ENCODE peak calls at places on chromosomes 6 and 20, in seven cellular contexts. Q, U, Y, N, W, S and K are unnamed samples.

GRCh38 chr20:58048096-58048702 is 180.3 kb downstream of the ANKRD60 start:
- DNase-seq in Q (no peak), U (no peak), Y (no peak), N (peak), W (no peak), S (peak), K (no peak)

GRCh38 chr6:166955865-166956443 is 396 bp downstream of the RNASET2 start:
- DNase-seq in Q (no peak), U (no peak), Y (no peak), N (no peak), W (no peak), S (no peak), K (no peak)

GRCh38 chr6:15409301-15410125 is 163.6 kb downstream of the JARID2 start:
- DNase-seq in Q (no peak), U (no peak), Y (no peak), N (no peak), W (no peak), S (peak), K (no peak)

GRCh38 chr6:157323114-157323923 is at the start of gene TMEM242:
- DNase-seq in Q (peak), U (peak), Y (no peak), N (peak), W (peak), S (peak), K (peak)

GRCh38 chr6:6434151-6434550 is 113.7 kb upstream of the F13A1 start:
- DNase-seq in Q (no peak), U (no peak), Y (no peak), N (no peak), W (no peak), S (no peak), K (no peak)

GRCh38 chr6:166001359-166001758 is 166.3 kb downstream of the TBXT start:
- DNase-seq in Q (no peak), U (no peak), Y (no peak), N (no peak), W (no peak), S (no peak), K (no peak)

GRCh38 chr6:45483021-45483420 is 105.3 kb upstream of the SUPT3H start:
- DNase-seq in Q (no peak), U (no peak), Y (no peak), N (no peak), W (no peak), S (no peak), K (no peak)

GRCh38 chr6:160347259-160348208 is 644 bp upstream of the SLC22A3 start:
- DNase-seq in Q (peak), U (no peak), Y (no peak), N (no peak), W (no peak), S (no peak), K (no peak)

GRCh38 chr6:1636971-1637871 is 27.5 kb downstream of the FOXC1 start:
- DNase-seq in Q (no peak), U (no peak), Y (no peak), N (no peak), W (no peak), S (no peak), K (no peak)

GRCh38 chr6:113671440-113671839 is 185.7 kb upstream of the MARCKS start:
- DNase-seq in Q (no peak), U (no peak), Y (no peak), N (no peak), W (no peak), S (no peak), K (no peak)

GRCh38 chr6:139711714-139712585 is 337.5 kb upstream of the CITED2 start:
- DNase-seq in Q (no peak), U (no peak), Y (no peak), N (no peak), W (no peak), S (no peak), K (no peak)

GRCh38 chr6:17622144-17622543 is 22.0 kb downstream of the FAM8A1 start:
- DNase-seq in Q (no peak), U (no peak), Y (no peak), N (no peak), W (no peak), S (no peak), K (no peak)

GRCh38 chr20:59064214-59064722 is 21.7 kb upstream of the PRELID3B start:
- DNase-seq in Q (no peak), U (no peak), Y (no peak), N (no peak), W (no peak), S (no peak), K (no peak)

GRCh38 chr6:119536666-119537065 is 187.1 kb upstream of the MAN1A1 start:
- DNase-seq in Q (no peak), U (no peak), Y (no peak), N (no peak), W (no peak), S (no peak), K (no peak)

GRCh38 chr6:15066433-15067337 is 179.2 kb upstream of the JARID2 start:
- DNase-seq in Q (no peak), U (no peak), Y (no peak), N (no peak), W (no peak), S (peak), K (no peak)

GRCh38 chr6:116450769-116451740 is 10.1 kb upstream of the CALHM6 start:
- DNase-seq in Q (no peak), U (no peak), Y (no peak), N (no peak), W (peak), S (peak), K (peak)

GRCh38 chr6:36571122-36572043 is 22.8 kb upstream of the SRSF3 start:
- DNase-seq in Q (no peak), U (no peak), Y (no peak), N (no peak), W (no peak), S (no peak), K (no peak)

GRCh38 chr20:16059841-16060240 is 513.4 kb downstream of the KIF16B start:
- DNase-seq in Q (no peak), U (no peak), Y (no peak), N (no peak), W (no peak), S (no peak), K (no peak)

GRCh38 chr6:25013249-25013648 is 77.5 kb upstream of the RIPOR2 start:
- DNase-seq in Q (no peak), U (no peak), Y (no peak), N (no peak), W (no peak), S (peak), K (no peak)

GRCh38 chr20:63935447-63935846 is 20.8 kb downstream of the UCKL1 start:
- DNase-seq in Q (no peak), U (no peak), Y (no peak), N (no peak), W (no peak), S (no peak), K (no peak)

GRCh38 chr6:163970846-163971564 is 556.5 kb downstream of the QKI start:
- DNase-seq in Q (no peak), U (no peak), Y (no peak), N (no peak), W (no peak), S (no peak), K (no peak)

GRCh38 chr20:58028123-58028522 is 200.3 kb downstream of the ANKRD60 start:
- DNase-seq in Q (no peak), U (no peak), Y (no peak), N (no peak), W (no peak), S (peak), K (no peak)

GRCh38 chr6:54102239-54102638 is 9.0 kb upstream of the MLIP start:
- DNase-seq in Q (no peak), U (no peak), Y (no peak), N (no peak), W (no peak), S (no peak), K (no peak)

GRCh38 chr6:119979862-119980261 is 630.3 kb upstream of the MAN1A1 start:
- DNase-seq in Q (no peak), U (no peak), Y (no peak), N (peak), W (no peak), S (peak), K (no peak)

GRCh38 chr6:35318200-35318844 is 20.7 kb downstream of the DEF6 start:
- DNase-seq in Q (peak), U (no peak), Y (peak), N (peak), W (no peak), S (no peak), K (no peak)

GRCh38 chr6:15317934-15318902 is 72.3 kb downstream of the JARID2 start:
- DNase-seq in Q (no peak), U (no peak), Y (no peak), N (peak), W (no peak), S (no peak), K (no peak)

GRCh38 chr20:42366626-42367025 is 748.4 kb upstream of the CHD6 start:
- DNase-seq in Q (no peak), U (no peak), Y (no peak), N (no peak), W (no peak), S (no peak), K (no peak)

GRCh38 chr6:29477923-29478450 is 9.8 kb downstream of the MAS1L start:
- DNase-seq in Q (no peak), U (no peak), Y (no peak), N (no peak), W (no peak), S (peak), K (no peak)

GRCh38 chr20:36465109-36466080 is 75.9 kb upstream of the MYL9 start:
- DNase-seq in Q (no peak), U (no peak), Y (no peak), N (peak), W (no peak), S (peak), K (no peak)
- TF ChIP-seq TAF1 in Q (no peak), U (no peak), Y (no peak), N (no peak), W (no peak), S (no peak), K (no peak)

GRCh38 chr6:134750669-134751068 is 199.2 kb downstream of the ALDH8A1 start:
- DNase-seq in Q (no peak), U (no peak), Y (no peak), N (no peak), W (no peak), S (no peak), K (no peak)
- TF ChIP-seq TAF1 in Q (no peak), U (no peak), Y (no peak), N (no peak), W (no peak), S (no peak), K (no peak)

GRCh38 chr6:144008501-144009245 is 614 bp upstream of the PLAGL1 start:
- DNase-seq in Q (no peak), U (peak), Y (no peak), N (no peak), W (no peak), S (no peak), K (no peak)

GRCh38 chr6:144006731-144007454 is 1.2 kb downstream of the PLAGL1 start:
- DNase-seq in Q (peak), U (no peak), Y (no peak), N (no peak), W (no peak), S (peak), K (no peak)

GRCh38 chr6:144012534-144012933 is 4.5 kb upstream of the PLAGL1 start:
- DNase-seq in Q (no peak), U (no peak), Y (no peak), N (no peak), W (no peak), S (no peak), K (no peak)

GRCh38 chr6:144007455-144007778 is 642 bp downstream of the PLAGL1 start:
- DNase-seq in Q (no peak), U (no peak), Y (no peak), N (no peak), W (no peak), S (no peak), K (no peak)

DNA sequence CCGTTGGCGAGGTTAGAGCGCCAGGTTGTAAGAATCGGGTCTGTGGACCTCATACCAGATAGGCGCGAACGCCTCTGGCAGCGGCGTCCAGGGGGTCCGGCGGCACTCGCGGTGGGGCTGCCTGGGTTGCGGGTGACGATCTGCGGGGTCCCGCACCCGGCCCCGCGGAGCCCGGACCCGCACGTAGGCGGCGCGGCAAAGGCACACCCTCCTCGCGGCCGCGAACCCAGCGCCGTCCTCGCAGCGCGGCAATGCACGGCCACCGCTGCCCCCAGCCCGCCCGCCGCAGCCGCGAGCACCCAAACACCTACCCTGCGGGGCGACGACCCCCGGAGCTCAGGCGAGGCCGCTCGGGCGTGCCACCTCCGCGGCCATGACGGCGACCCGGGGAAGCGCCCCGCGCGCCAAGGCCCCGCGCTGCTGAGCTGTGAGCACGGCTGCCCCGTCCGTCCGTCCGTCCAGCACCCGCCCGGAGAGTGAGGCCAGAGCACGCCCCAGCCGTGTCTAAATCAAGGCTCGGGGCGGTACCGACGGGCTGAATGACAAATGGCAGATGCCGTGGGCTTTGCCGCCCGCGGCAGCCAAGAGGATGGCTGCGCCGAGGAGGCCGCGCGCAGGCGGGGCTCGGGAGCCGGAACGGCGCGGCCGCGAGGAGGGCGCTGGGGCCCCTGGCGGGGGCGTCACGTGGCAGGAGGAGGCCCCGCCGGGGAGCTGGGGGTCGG is at the start of gene PLAGL1:
- DNase-seq in Q (peak), U (peak), Y (no peak), N (peak), W (no peak), S (peak), K (peak)
- TF ChIP-seq TAF1 in Q (peak), U (no peak), Y (no peak), N (no peak), W (no peak), S (peak), K (no peak)

GRCh38 chr20:33291830-33292355 is 8.9 kb downstream of the BPIFB1 start:
- DNase-seq in Q (peak), U (peak), Y (peak), N (peak), W (no peak), S (peak), K (peak)
- TF ChIP-seq TAF1 in Q (no peak), U (no peak), Y (no peak), N (no peak), W (no peak), S (no peak), K (no peak)

GRCh38 chr20:2981646-2982045 is 61.8 kb upstream of the GNRH2 start:
- DNase-seq in Q (no peak), U (no peak), Y (no peak), N (no peak), W (no peak), S (no peak), K (no peak)

GRCh38 chr20:2984028-2984501 is 59.4 kb upstream of the GNRH2 start:
- DNase-seq in Q (no peak), U (no peak), Y (no peak), N (no peak), W (peak), S (no peak), K (peak)

GRCh38 chr20:2986466-2986865 is 57.0 kb upstream of the GNRH2 start:
- DNase-seq in Q (no peak), U (no peak), Y (no peak), N (no peak), W (no peak), S (no peak), K (no peak)

GRCh38 chr20:2983508-2983907 is 59.9 kb upstream of the GNRH2 start:
- DNase-seq in Q (no peak), U (no peak), Y (no peak), N (no peak), W (no peak), S (no peak), K (no peak)

DNA sequence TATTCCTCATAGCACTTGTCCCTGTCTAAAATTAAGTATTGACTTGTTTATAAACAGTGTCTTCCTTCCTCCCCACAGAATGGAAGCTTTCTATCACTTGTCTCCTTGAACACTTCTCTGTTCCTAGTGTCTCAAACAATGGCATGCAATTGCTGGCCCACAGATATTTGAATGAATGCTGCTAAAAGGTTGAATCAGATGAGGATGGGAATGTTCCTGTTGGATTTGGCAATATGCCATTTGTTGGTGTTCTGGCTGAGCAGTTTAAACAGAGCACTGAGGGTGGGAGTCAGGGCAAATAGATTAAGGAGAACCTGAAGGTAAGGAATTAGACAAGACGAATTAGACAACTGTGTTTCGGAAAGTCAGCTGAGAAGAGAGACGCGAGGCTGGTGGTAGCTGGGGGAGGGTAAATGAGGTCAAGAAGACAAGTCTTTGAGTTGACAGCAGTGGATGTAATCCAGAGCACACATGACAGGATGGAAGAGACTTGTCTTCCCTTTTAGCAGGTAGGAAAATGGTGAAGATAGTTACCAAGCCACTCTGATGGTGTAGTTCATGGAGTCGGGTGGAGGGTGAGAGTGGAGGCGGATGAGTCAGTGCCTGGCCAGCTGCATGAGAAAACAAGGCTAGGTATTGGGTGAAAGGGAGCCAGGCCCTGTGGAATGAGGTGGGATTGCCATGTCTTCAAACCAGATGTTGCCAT is 58.3 kb upstream of the GNRH2 start:
- DNase-seq in Q (no peak), U (no peak), Y (no peak), N (no peak), W (no peak), S (peak), K (no peak)
- TF ChIP-seq TAF1 in Q (no peak), U (no peak), Y (no peak), N (no peak), W (no peak), S (no peak), K (no peak)

GRCh38 chr20:409697-410559 is 1.8 kb downstream of the RBCK1 start:
- DNase-seq in Q (no peak), U (no peak), Y (no peak), N (no peak), W (no peak), S (no peak), K (no peak)
- TF ChIP-seq TAF1 in Q (no peak), U (no peak), Y (no peak), N (no peak), W (no peak), S (no peak), K (no peak)

GRCh38 chr6:106114492-106114891 is 28.4 kb downstream of the PRDM1 start:
- DNase-seq in Q (no peak), U (no peak), Y (no peak), N (no peak), W (peak), S (no peak), K (no peak)
- TF ChIP-seq TAF1 in Q (no peak), U (no peak), Y (no peak), N (no peak), W (peak), S (no peak), K (no peak)

GRCh38 chr6:48098923-48099322 is 12.1 kb downstream of the PTCHD4 start:
- DNase-seq in Q (no peak), U (no peak), Y (no peak), N (no peak), W (no peak), S (no peak), K (no peak)
- TF ChIP-seq TAF1 in Q (no peak), U (no peak), Y (no peak), N (no peak), W (no peak), S (no peak), K (no peak)

DNA sequence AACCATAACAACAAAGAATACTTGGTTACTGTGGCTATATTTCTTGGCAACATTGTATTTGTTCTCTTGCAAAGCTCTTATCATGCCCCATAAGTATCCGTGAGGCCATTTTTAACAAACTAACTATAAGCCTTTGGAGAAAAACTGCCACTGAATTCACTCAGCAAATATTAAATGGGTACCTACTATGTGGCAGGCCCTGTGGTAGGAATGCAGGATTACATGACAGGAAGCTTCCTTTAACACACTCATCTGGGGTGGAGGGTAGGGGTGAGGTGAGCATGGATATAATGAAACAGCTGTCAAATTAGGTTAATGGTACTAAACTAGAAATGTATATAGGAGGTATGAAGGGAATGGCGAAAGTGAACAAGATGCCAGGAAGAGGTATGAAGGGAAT is 504.8 kb downstream of the MEI4 start:
- DNase-seq in Q (no peak), U (no peak), Y (no peak), N (no peak), W (no peak), S (no peak), K (no peak)
- TF ChIP-seq TAF1 in Q (no peak), U (no peak), Y (no peak), N (no peak), W (no peak), S (no peak), K (no peak)